ENCODE peak calls at places on chromosomes 1 and 21, in ten cellular contexts. One of them, this sample, is unnamed.
A peak's percentile ranks its signal among the peaks of the same experiment; 100 is the strongest.

GRCh38 chr1:151972533-151973270 is 21.0 kb downstream of the S100A10 start:
- DNase-seq in glomerular endothelial cell: no peak
- DNase-seq in DMS153: no peak
- DNase-seq in OCI-LY7: no peak
- DNase-seq in NCI-H524: no peak
- DNase-seq in NCI-H1105: no peak
- DNase-seq in NCI-H187: no peak
- DNase-seq in CD4-positive, alpha-beta T cell: no peak
- DNase-seq in H4: peak; percentile 90
- DNase-seq in DMS53: peak; percentile 37
- DNase-seq in this sample: no peak

GRCh38 chr1:31335007-31335406 is 37.9 kb downstream of the FABP3 start:
- DNase-seq in NCI-H524: no peak
- DNase-seq in DMS53: peak; percentile 77
- DNase-seq in NCI-H187: no peak
- DNase-seq in NCI-H1105: peak; percentile 7
- DNase-seq in OCI-LY7: peak; percentile 54
- DNase-seq in DMS153: peak; percentile 81
- DNase-seq in H4: peak; percentile 17
- DNase-seq in glomerular endothelial cell: no peak
- DNase-seq in CD4-positive, alpha-beta T cell: no peak
- DNase-seq in this sample: peak; percentile 51

GRCh38 chr1:114979278-114979891 is 50.2 kb upstream of the TSHB start:
- DNase-seq in NCI-H1105: peak; percentile 29
- DNase-seq in DMS53: peak; percentile 71
- DNase-seq in H4: peak; percentile 20
- DNase-seq in DMS153: peak; percentile 38
- DNase-seq in NCI-H187: peak; percentile 36
- DNase-seq in OCI-LY7: peak; percentile 64
- DNase-seq in NCI-H524: peak; percentile 4
- DNase-seq in CD4-positive, alpha-beta T cell: peak; percentile 72
- DNase-seq in glomerular endothelial cell: peak; percentile 25
- DNase-seq in this sample: peak; percentile 46

GRCh38 chr1:27672750-27673112 is 739 bp upstream of the IFI6 start:
- DNase-seq in OCI-LY7: no peak
- DNase-seq in H4: no peak
- DNase-seq in NCI-H1105: no peak
- DNase-seq in DMS53: no peak
- DNase-seq in NCI-H187: no peak
- DNase-seq in NCI-H524: no peak
- DNase-seq in glomerular endothelial cell: no peak
- DNase-seq in CD4-positive, alpha-beta T cell: no peak
- DNase-seq in DMS153: no peak
- DNase-seq in this sample: no peak

GRCh38 chr1:161843156-161843555 is 77.0 kb downstream of the ATF6 start:
- DNase-seq in DMS53: no peak
- DNase-seq in OCI-LY7: no peak
- DNase-seq in NCI-H524: no peak
- DNase-seq in NCI-H1105: no peak
- DNase-seq in H4: no peak
- DNase-seq in DMS153: no peak
- DNase-seq in CD4-positive, alpha-beta T cell: no peak
- DNase-seq in NCI-H187: no peak
- DNase-seq in glomerular endothelial cell: peak; percentile 31
- DNase-seq in this sample: no peak

GRCh38 chr1:59549903-59550302 is 253.0 kb downstream of the FGGY start:
- DNase-seq in H4: no peak
- DNase-seq in NCI-H187: no peak
- DNase-seq in OCI-LY7: no peak
- DNase-seq in DMS53: no peak
- DNase-seq in DMS153: no peak
- DNase-seq in CD4-positive, alpha-beta T cell: no peak
- DNase-seq in NCI-H1105: no peak
- DNase-seq in NCI-H524: no peak
- DNase-seq in glomerular endothelial cell: no peak
- DNase-seq in this sample: no peak

GRCh38 chr1:27395441-27396195 is 3.2 kb downstream of the GPR3 start:
- DNase-seq in CD4-positive, alpha-beta T cell: peak; percentile 74
- DNase-seq in DMS153: peak; percentile 51
- DNase-seq in H4: peak; percentile 38
- DNase-seq in DMS53: peak; percentile 88
- DNase-seq in NCI-H524: no peak
- DNase-seq in OCI-LY7: peak; percentile 89
- DNase-seq in NCI-H187: peak; percentile 46
- DNase-seq in NCI-H1105: peak; percentile 63
- DNase-seq in glomerular endothelial cell: no peak
- DNase-seq in this sample: peak; percentile 71

GRCh38 chr1:2644171-2644570 is 11.4 kb upstream of the MMEL1 start:
- DNase-seq in H4: no peak
- DNase-seq in CD4-positive, alpha-beta T cell: no peak
- DNase-seq in OCI-LY7: no peak
- DNase-seq in NCI-H187: no peak
- DNase-seq in DMS153: no peak
- DNase-seq in NCI-H524: no peak
- DNase-seq in glomerular endothelial cell: no peak
- DNase-seq in DMS53: no peak
- DNase-seq in NCI-H1105: no peak
- DNase-seq in this sample: no peak

GRCh38 chr1:156709743-156710489 is 4.5 kb upstream of the CRABP2 start:
- DNase-seq in DMS53: peak; percentile 58
- DNase-seq in glomerular endothelial cell: no peak
- DNase-seq in NCI-H524: peak; percentile 28
- DNase-seq in NCI-H187: no peak
- DNase-seq in H4: peak; percentile 76
- DNase-seq in CD4-positive, alpha-beta T cell: no peak
- DNase-seq in OCI-LY7: no peak
- DNase-seq in NCI-H1105: peak; percentile 52
- DNase-seq in DMS153: peak; percentile 55
- DNase-seq in this sample: no peak

GRCh38 chr1:229030642-229031390 is 240.1 kb upstream of the RAB4A start:
- DNase-seq in OCI-LY7: no peak
- DNase-seq in CD4-positive, alpha-beta T cell: no peak
- DNase-seq in DMS153: peak; percentile 25
- DNase-seq in DMS53: peak; percentile 6
- DNase-seq in NCI-H524: no peak
- DNase-seq in glomerular endothelial cell: no peak
- DNase-seq in NCI-H1105: no peak
- DNase-seq in H4: no peak
- DNase-seq in NCI-H187: no peak
- DNase-seq in this sample: no peak

GRCh38 chr1:8739377-8739776 is 78.1 kb downstream of the RERE start:
- DNase-seq in NCI-H187: no peak
- DNase-seq in H4: no peak
- DNase-seq in glomerular endothelial cell: no peak
- DNase-seq in OCI-LY7: no peak
- DNase-seq in DMS153: no peak
- DNase-seq in NCI-H1105: no peak
- DNase-seq in CD4-positive, alpha-beta T cell: no peak
- DNase-seq in DMS53: peak; percentile 52
- DNase-seq in NCI-H524: no peak
- DNase-seq in this sample: peak; percentile 24

GRCh38 chr21:33850401-33850800 is 65.2 kb downstream of the ATP5PO start:
- DNase-seq in DMS53: no peak
- DNase-seq in NCI-H187: no peak
- DNase-seq in glomerular endothelial cell: no peak
- DNase-seq in OCI-LY7: no peak
- DNase-seq in DMS153: no peak
- DNase-seq in H4: no peak
- DNase-seq in CD4-positive, alpha-beta T cell: no peak
- DNase-seq in NCI-H524: no peak
- DNase-seq in NCI-H1105: no peak
- DNase-seq in this sample: no peak

GRCh38 chr1:244160455-244161020 is 109.5 kb downstream of the ZBTB18 start:
- DNase-seq in NCI-H1105: no peak
- DNase-seq in DMS153: no peak
- DNase-seq in NCI-H524: no peak
- DNase-seq in CD4-positive, alpha-beta T cell: no peak
- DNase-seq in H4: no peak
- DNase-seq in glomerular endothelial cell: no peak
- DNase-seq in DMS53: no peak
- DNase-seq in NCI-H187: no peak
- DNase-seq in OCI-LY7: no peak
- DNase-seq in this sample: no peak

GRCh38 chr1:22024485-22025367 is 23.3 kb downstream of the CELA3A start:
- DNase-seq in glomerular endothelial cell: no peak
- DNase-seq in CD4-positive, alpha-beta T cell: peak; percentile 62
- DNase-seq in OCI-LY7: peak; percentile 80
- DNase-seq in NCI-H187: peak; percentile 16
- DNase-seq in DMS53: peak; percentile 95
- DNase-seq in H4: no peak
- DNase-seq in NCI-H524: peak; percentile 92
- DNase-seq in NCI-H1105: peak; percentile 75
- DNase-seq in DMS153: peak; percentile 30
- DNase-seq in this sample: peak; percentile 76

GRCh38 chr21:15894596-15894995 is 164.8 kb downstream of the USP25 start:
- DNase-seq in NCI-H1105: no peak
- DNase-seq in DMS53: peak; percentile 31
- DNase-seq in NCI-H524: no peak
- DNase-seq in NCI-H187: no peak
- DNase-seq in DMS153: no peak
- DNase-seq in glomerular endothelial cell: peak; percentile 20
- DNase-seq in CD4-positive, alpha-beta T cell: no peak
- DNase-seq in H4: no peak
- DNase-seq in OCI-LY7: no peak
- DNase-seq in this sample: no peak

GRCh38 chr1:23597635-23598388 is 38.5 kb upstream of the ID3 start:
- DNase-seq in H4: no peak
- DNase-seq in glomerular endothelial cell: no peak
- DNase-seq in OCI-LY7: no peak
- DNase-seq in DMS53: no peak
- DNase-seq in NCI-H1105: no peak
- DNase-seq in NCI-H524: peak; percentile 38
- DNase-seq in NCI-H187: no peak
- DNase-seq in CD4-positive, alpha-beta T cell: no peak
- DNase-seq in DMS153: peak; percentile 65
- DNase-seq in this sample: no peak

GRCh38 chr1:105072446-105072845 is 1322.7 kb downstream of the AMY1C start:
- DNase-seq in NCI-H524: no peak
- DNase-seq in H4: peak; percentile 21
- DNase-seq in CD4-positive, alpha-beta T cell: no peak
- DNase-seq in OCI-LY7: no peak
- DNase-seq in glomerular endothelial cell: no peak
- DNase-seq in DMS53: no peak
- DNase-seq in DMS153: no peak
- DNase-seq in NCI-H1105: no peak
- DNase-seq in NCI-H187: no peak
- DNase-seq in this sample: no peak

GRCh38 chr1:79391896-79392295 is 385.4 kb upstream of the ADGRL4 start:
- DNase-seq in H4: no peak
- DNase-seq in glomerular endothelial cell: no peak
- DNase-seq in CD4-positive, alpha-beta T cell: no peak
- DNase-seq in NCI-H524: no peak
- DNase-seq in DMS153: peak; percentile 59
- DNase-seq in OCI-LY7: no peak
- DNase-seq in DMS53: peak; percentile 84
- DNase-seq in NCI-H187: no peak
- DNase-seq in NCI-H1105: no peak
- DNase-seq in this sample: no peak